ENCODE peak calls at places on chromosomes 2 and 18, in ten cellular contexts. Z is body of pancreas, A is HCT116, X is WERI-Rb-1, D is uterus, B is spleen, T is ascending aorta, S is dorsolateral prefrontal cortex, J is heart right ventricle, P is adrenal gland. M is an unnamed sample.

GRCh38 chr2:165820296-165820695 is 26.2 kb upstream of the GALNT3 start:
- DNase-seq in Z (no peak), A (no peak), X (no peak), D (no peak), B (no peak), T (no peak), S (no peak), J (no peak), P (no peak), M (no peak)

GRCh38 chr2:157684940-157685466 is 56.3 kb upstream of the ACVR1C start:
- DNase-seq in Z (no peak), A (no peak), X (no peak), D (no peak), B (no peak), T (no peak), S (no peak), J (no peak), P (no peak), M (no peak)

GRCh38 chr2:181203916-181204315 is 223.5 kb downstream of the UBE2E3 start:
- DNase-seq in Z (no peak), A (no peak), X (no peak), D (no peak), B (no peak), T (no peak), S (no peak), J (no peak), P (no peak), M (no peak)

GRCh38 chr2:170282851-170283250 is 104.9 kb downstream of the MYO3B start:
- DNase-seq in Z (no peak), A (no peak), X (no peak), D (no peak), B (no peak), T (no peak), S (no peak), J (no peak), P (no peak), M (no peak)

GRCh38 chr2:73295751-73296400 is 2.5 kb upstream of the EGR4 start:
- DNase-seq in Z (no peak), A (no peak), X (no peak), D (no peak), B (no peak), T (no peak), S (no peak), J (no peak), P (no peak), M (no peak)

GRCh38 chr2:197514754-197515153 is 1.1 kb upstream of the MOB4 start:
- DNase-seq in Z (no peak), A (no peak), X (no peak), D (no peak), B (no peak), T (no peak), S (no peak), J (no peak), P (no peak), M (no peak)

GRCh38 chr2:241865416-241865956 is 4.0 kb upstream of the RTP5 start:
- DNase-seq in Z (no peak), A (no peak), X (no peak), D (no peak), B (no peak), T (no peak), S (no peak), J (no peak), P (no peak), M (no peak)

GRCh38 chr2:7437122-7437521 is 519.9 kb downstream of the RNF144A start:
- DNase-seq in Z (no peak), A (no peak), X (no peak), D (no peak), B (no peak), T (no peak), S (no peak), J (no peak), P (no peak), M (no peak)

DNA sequence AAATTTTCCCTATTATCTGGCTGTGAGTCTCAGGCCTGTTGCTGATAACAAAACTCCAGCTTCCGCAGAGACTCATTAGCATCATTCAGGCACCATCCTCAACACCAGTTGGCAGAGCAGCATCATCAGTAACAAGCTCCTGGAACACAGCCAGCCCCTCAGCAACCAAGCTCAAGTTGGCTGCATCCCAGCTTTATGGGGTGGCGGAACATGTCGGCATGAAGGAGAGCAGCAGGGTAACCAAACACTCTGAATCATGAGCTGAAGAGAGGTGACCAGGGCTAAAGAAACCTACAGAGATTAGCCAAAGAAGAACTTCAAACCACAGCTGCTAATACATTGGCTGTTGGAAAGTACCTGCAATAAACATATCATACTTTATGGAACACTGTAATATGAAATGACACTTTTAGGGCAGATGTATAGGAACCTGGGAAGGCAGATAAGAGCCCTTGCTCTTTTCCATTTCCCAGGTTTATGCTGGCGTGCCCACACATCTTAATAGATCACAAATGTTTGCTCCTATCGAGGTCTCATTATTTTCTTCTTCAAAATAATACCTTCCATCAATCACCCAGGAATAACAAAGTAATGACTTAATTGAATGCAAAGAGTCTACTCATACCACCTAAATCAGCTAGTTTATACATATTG is 63.8 kb downstream of the PDE11A start:
- DNase-seq in Z (peak; percentile 25), A (no peak), X (no peak), D (no peak), B (no peak), T (no peak), S (peak; percentile 25), J (peak; percentile 46), P (peak; percentile 23), M (no peak)
- H3K4me3 ChIP-seq in Z (no peak overlapping the region), A (no peak overlapping the region), X (no peak overlapping the region), D (no peak overlapping the region), B (no peak overlapping the region), T (no peak overlapping the region), S (no peak overlapping the region), J (no peak overlapping the region), P (no peak overlapping the region), M (no peak overlapping the region)

DNA sequence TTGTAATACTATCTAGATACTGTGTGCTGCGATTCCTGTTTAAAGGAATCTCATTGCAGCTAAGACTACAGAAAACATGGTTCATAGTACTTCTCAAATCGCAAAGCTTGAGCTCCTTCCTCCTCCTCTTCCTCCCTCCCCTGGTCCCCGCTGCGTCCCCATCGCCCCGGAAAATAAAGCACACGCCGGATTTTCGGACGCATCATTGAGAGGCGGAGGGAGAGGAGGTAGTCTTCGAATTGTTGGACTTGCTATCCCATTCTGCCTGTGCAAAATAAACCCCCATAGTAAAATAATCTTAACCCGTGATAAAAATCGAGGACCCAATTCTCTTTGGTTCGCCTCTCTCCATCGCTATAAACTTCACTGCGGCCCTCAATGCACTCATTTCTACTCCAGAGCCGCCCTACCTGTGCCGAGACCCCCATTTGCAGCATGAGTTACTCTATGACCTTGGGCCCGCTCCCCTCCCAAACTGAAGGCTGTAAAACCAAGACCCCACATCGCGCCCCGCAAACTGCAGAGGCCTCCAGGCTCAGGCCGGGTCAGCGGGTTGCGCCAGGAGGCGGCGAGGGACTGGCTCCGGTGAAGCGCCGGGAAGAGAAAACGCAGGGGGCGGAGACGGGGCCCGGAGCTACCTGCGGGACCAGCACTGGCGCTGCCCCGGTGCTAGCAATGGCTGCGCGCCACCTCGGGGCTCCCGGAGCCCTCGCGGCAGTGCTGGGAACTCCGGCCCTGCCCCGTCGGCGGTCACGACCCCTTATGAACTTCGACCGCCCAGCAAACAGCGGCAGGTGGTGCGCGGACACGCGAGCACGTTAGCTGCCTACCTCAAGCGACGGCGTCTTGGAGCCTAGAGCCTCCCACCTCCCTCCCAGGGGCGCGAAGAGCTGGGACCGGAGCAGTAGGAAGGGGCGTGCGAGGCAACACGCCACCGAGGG is 649 bp downstream of the ESCO1 start:
- DNase-seq in Z (peak; percentile 71), A (no peak), X (no peak), D (no peak), B (peak; percentile 95), T (no peak), S (peak; percentile 39), J (no peak), P (peak; percentile 74), M (no peak)
- TF ChIP-seq CTCF in Z (peak; percentile 52), A (peak; percentile 7), X (no peak), D (peak; percentile 9), B (no peak), T (peak; percentile 19), S (no peak), J (no peak), P (no peak), M (no peak)

GRCh38 chr2:84918430-84918829 is 13.0 kb downstream of the TMSB10 start:
- DNase-seq in Z (no peak), A (no peak), X (no peak), D (no peak), B (no peak), T (no peak), S (no peak), J (no peak), P (no peak), M (no peak)

GRCh38 chr2:84925336-84925723 is 19.9 kb downstream of the TMSB10 start:
- DNase-seq in Z (no peak), A (no peak), X (peak; percentile 10), D (no peak), B (peak; percentile 76), T (no peak), S (no peak), J (no peak), P (no peak), M (no peak)

GRCh38 chr2:84924173-84925106 is 19.0 kb downstream of the TMSB10 start:
- DNase-seq in Z (peak; percentile 26), A (no peak), X (no peak), D (peak; percentile 61), B (peak; percentile 64), T (no peak), S (no peak), J (peak; percentile 85), P (peak; percentile 8), M (no peak)

GRCh38 chr2:84923009-84923408 is 17.6 kb downstream of the TMSB10 start:
- DNase-seq in Z (no peak), A (no peak), X (no peak), D (no peak), B (no peak), T (no peak), S (no peak), J (no peak), P (no peak), M (no peak)

GRCh38 chr2:84919885-84920580 is 14.6 kb downstream of the TMSB10 start:
- DNase-seq in Z (peak; percentile 53), A (peak; percentile 94), X (no peak), D (peak; percentile 80), B (no peak), T (no peak), S (no peak), J (peak; percentile 62), P (peak; percentile 79), M (no peak)
- H3K27ac ChIP-seq in Z (peak overlapping the region; percentile 20), A (peak overlapping the region; percentile 87), X (no peak overlapping the region), D (peak overlapping the region; percentile 91), B (peak overlapping the region; percentile 79), T (peak overlapping the region; percentile 79), S (peak overlapping the region; percentile 65), J (peak overlapping the region; percentile 89), P (peak overlapping the region; percentile 10), M (peak overlapping the region; percentile 86)

DNA sequence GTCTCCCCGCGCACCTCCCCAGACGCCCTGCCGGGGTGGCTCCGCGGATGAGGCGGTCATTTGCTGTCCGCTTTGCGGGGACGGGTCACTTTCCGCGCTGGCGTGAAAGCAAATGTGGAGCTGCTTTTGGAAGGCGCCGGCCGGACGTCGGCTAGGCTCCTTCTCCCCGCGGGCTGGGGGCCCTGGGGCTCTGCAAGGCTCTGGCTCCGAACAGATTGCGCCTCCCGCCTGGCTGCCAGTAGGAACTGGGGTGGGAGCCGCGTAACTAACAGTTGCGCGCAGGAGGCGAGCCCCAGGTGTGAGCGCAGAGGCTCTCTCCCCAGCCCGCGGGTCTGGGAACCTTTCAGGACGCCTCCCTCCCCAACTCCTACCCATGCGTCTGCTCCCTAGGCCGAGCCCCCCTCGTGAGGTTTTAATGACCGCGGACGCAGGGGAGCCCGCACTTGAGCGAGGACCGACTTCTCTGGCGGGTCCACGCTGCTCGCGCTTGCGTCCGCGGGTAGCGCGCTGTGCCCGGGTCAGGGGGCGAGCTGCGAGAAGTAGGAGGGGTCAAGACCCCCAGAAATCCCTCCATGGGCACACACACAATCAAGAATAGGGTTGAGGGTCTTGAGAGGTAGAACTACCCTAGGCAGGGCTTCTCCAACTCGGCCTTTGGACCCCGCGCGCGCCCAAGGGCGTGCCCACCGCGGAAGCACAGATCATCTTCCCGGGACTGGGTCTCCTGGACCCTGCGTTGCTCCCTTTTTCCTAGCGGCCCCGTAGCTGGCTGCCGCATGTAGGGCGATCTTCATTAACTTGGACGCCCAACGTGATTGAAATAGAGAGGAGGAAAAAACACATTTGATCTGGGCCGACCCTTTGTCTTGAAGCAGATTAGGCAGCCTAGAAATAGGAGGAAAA is 146.8 kb downstream of the MEIS1 start:
- DNase-seq in Z (peak; percentile 74), A (no peak), X (no peak), D (peak; percentile 77), B (peak; percentile 72), T (no peak), S (no peak), J (no peak), P (peak; percentile 59), M (no peak)
- H3K4me3 ChIP-seq in Z (peak overlapping the region; percentile 18), A (no peak overlapping the region), X (no peak overlapping the region), D (peak overlapping the region; percentile 34), B (peak overlapping the region; percentile 9), T (peak overlapping the region; percentile 59), S (no peak overlapping the region), J (no peak overlapping the region), P (peak overlapping the region; percentile 41), M (peak overlapping the region; percentile 32)